ENCODE peak calls at places on chromosome 19, in ten cellular contexts. K is omental fat pad, S is left lung, H is GM13976, A is brain microvascular endothelial cell, N is PC-9, J is Peyer's patch, W is activated B cell treated with CpG ODN at 0.5 μM for 24 hours, L is ovary, U is stomach. O is an unnamed sample.

GRCh38 chr19:10286803-10287737 is at the start of gene ICAM4:
- DNase-seq in K (no peak), U (peak; percentile 81), S (peak; percentile 89), W (no peak), N (no peak), A (no peak), J (peak; percentile 66), L (peak; percentile 62), H (peak; percentile 71), O (peak; percentile 71)

GRCh38 chr19:40862785-40863184 is 12.5 kb upstream of the CYP2A6 start:
- DNase-seq in W (no peak), K (no peak), J (no peak), N (peak; percentile 96), L (no peak), H (no peak), S (no peak), A (no peak), U (no peak), O (no peak)

GRCh38 chr19:1050989-1051788 is 11.3 kb downstream of the ABCA7 start:
- DNase-seq in A (no peak), K (no peak), W (no peak), U (no peak), J (no peak), N (no peak), L (no peak), H (no peak), S (peak; percentile 51), O (no peak)

GRCh38 chr19:38049105-38049649 is 142.2 kb downstream of the SIPA1L3 start:
- DNase-seq in W (peak; percentile 55), A (peak; percentile 59), N (no peak), L (no peak), S (peak; percentile 41), K (no peak), H (peak; percentile 80), U (peak; percentile 29), J (peak; percentile 78), O (peak; percentile 74)

GRCh38 chr19:45403272-45403671 is 1.6 kb downstream of the PPP1R13L start:
- DNase-seq in J (no peak), L (no peak), K (no peak), H (no peak), N (no peak), S (no peak), U (no peak), A (no peak), W (no peak), O (no peak)

GRCh38 chr19:49057636-49058234 is at the start of gene CGB7:
- DNase-seq in H (peak; percentile 61), L (peak; percentile 72), A (peak; percentile 29), W (peak; percentile 37), K (peak; percentile 43), S (peak; percentile 89), U (peak; percentile 81), J (peak; percentile 82), N (no peak), O (peak; percentile 38)

GRCh38 chr19:10091892-10092641 is 6.0 kb downstream of the SHFL start:
- DNase-seq in J (peak; percentile 73), K (no peak), A (no peak), H (no peak), U (no peak), W (no peak), L (peak; percentile 17), S (no peak), N (no peak), O (no peak)

GRCh38 chr19:10292789-10293636 is 3.3 kb downstream of the ICAM5 start:
- DNase-seq in L (no peak), U (no peak), A (no peak), N (no peak), K (no peak), H (no peak), J (no peak), S (peak; percentile 85), W (no peak), O (peak; percentile 30)

GRCh38 chr19:40578442-40578908 is 1.8 kb downstream of the SHKBP1 start:
- DNase-seq in A (no peak), L (no peak), K (no peak), N (no peak), H (no peak), W (no peak), U (no peak), J (no peak), S (no peak), O (peak; percentile 27)

GRCh38 chr19:4052114-4052992 is 14.3 kb downstream of the ZBTB7A start:
- DNase-seq in W (no peak), K (no peak), L (no peak), S (peak; percentile 86), U (peak; percentile 81), A (no peak), N (peak; percentile 78), J (peak; percentile 93), H (no peak), O (no peak)

GRCh38 chr19:2488942-2489731 is 13.2 kb downstream of the GADD45B start:
- DNase-seq in S (peak; percentile 88), A (no peak), N (no peak), J (peak; percentile 66), U (peak; percentile 82), L (no peak), K (no peak), H (peak; percentile 59), W (peak; percentile 44), O (no peak)

DNA sequence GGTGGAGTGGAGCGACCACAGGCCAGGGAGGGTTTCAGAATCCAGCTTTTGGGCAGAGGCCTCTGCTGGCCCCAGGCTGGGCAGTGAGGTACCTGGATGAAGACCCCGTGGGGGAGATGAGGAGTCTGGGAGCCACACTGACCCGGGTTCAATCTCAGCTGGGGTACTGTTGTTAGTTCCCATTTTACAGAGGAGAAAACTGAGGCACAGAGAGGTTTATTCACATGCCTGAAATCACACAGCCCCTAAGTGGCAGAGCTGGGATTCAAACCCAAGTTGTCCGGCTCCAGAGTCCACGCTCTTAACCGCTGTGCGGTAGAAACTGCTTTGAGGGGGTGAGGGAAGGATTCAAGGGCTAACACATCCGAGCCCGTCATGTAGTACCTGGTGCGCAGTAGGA is 45.0 kb downstream of the MYH14 start:
- DNase-seq in J (no peak), U (no peak), L (no peak), W (no peak), N (no peak), H (no peak), S (no peak), A (no peak), K (no peak), O (no peak)
- TF ChIP-seq CTCF in J (no peak), U (no peak), L (no peak), W (no peak), N (no peak), H (no peak), S (no peak), A (no peak), K (no peak), O (no peak)

DNA sequence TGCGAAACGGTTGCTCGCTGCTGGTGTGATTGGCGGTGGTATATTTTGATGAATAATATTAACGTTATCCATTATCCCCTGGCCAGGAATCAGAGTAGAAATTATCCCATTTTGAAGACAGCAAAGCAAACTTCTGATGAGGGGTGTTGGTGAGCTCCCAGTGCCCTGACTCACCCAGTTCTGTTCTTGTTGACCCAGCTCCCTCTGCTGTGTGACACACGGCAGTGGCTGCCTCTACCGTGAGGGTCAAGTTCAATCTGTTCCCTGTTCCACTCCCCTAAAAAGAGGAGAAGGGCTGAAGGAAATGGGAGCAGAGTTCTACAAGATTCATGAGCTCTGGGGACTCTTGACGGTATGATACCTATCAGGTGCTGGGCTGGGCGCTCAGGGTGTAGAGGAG is 2.0 kb downstream of the CAMSAP3 start:
- DNase-seq in S (no peak), J (no peak), A (no peak), W (no peak), H (no peak), U (peak; percentile 40), N (no peak), L (no peak), K (no peak), O (no peak)
- TF ChIP-seq CTCF in S (no peak), J (no peak), A (no peak), W (no peak), H (no peak), U (no peak), N (no peak), L (no peak), K (no peak), O (no peak)

GRCh38 chr19:16372065-16372915 is 47.7 kb downstream of the KLF2 start:
- DNase-seq in H (no peak), U (no peak), L (no peak), W (no peak), K (no peak), A (no peak), S (peak; percentile 51), N (no peak), J (no peak), O (peak; percentile 58)

GRCh38 chr19:16369664-16370576 is 45.3 kb downstream of the KLF2 start:
- DNase-seq in S (peak; percentile 70), K (no peak), U (no peak), N (no peak), A (no peak), J (no peak), W (no peak), L (peak; percentile 17), H (no peak), O (peak; percentile 58)

GRCh38 chr19:16370671-16371391 is 46.2 kb downstream of the KLF2 start:
- DNase-seq in H (no peak), J (no peak), U (no peak), S (peak; percentile 45), A (no peak), K (no peak), L (peak; percentile 21), W (no peak), N (no peak), O (peak; percentile 45)

GRCh38 chr19:16373079-16373478 is 48.5 kb downstream of the KLF2 start:
- DNase-seq in U (no peak), S (peak; percentile 64), J (no peak), N (no peak), H (no peak), K (no peak), W (no peak), L (no peak), A (no peak), O (no peak)

GRCh38 chr19:16371540-16371986 is 46.9 kb downstream of the KLF2 start:
- DNase-seq in K (no peak), N (no peak), H (peak; percentile 80), S (peak; percentile 94), U (peak; percentile 85), A (no peak), J (peak; percentile 96), L (peak; percentile 41), W (peak; percentile 77), O (peak; percentile 95)
- TF ChIP-seq CTCF in K (no peak), N (no peak), H (no peak), S (no peak), U (no peak), A (no peak), J (peak; percentile 14), L (no peak), W (no peak), O (no peak)

DNA sequence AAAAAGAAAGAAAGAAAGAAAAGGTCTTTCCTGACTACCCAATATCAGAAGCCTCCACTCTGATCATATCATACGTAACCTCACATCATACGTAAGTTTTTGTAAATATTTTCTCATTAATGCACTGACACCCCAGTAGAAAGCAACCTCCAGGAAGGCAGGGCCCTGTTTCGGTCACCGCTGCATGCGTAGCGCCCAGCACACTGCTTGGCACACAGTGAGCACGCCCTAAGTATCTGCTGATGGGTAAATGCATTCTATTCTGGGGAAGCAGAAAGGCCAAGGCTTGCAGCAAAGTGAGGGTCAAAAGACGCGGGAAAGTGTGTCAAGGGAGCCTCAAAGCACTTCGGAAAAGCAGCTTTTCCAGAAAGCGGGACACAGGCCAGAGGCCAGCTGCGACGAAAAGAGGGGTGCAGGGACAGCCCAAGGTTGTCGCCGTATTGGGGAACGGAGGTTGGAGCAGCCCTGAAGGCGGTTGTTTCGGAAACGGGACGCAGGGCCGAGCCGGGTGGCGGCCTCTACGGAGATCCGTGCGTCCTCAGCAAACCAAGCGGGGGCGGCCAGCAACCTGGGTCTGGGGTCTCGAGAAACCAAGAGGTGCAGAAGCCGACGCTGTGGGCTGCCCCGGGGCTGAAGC is 466 bp downstream of the SUGP1 start:
- DNase-seq in W (no peak), L (no peak), J (no peak), A (no peak), S (no peak), N (no peak), K (no peak), U (no peak), H (no peak), O (peak; percentile 12)
- TF ChIP-seq CTCF in W (no peak), L (no peak), J (no peak), A (no peak), S (no peak), N (no peak), K (no peak), U (no peak), H (no peak), O (no peak)

O was measured in activated CD8-positive, alpha-beta T cell treated with anti-CD3 and anti-CD28 coated beads for 36 hours.